ENCODE peak calls at places on chromosomes 4 and X, in seven cellular contexts. U is skeletal muscle cell, D is aorta, F is GM13977, K is AG04450, T is anterior cingulate cortex, L is neural crest cell. E is an unnamed sample.

GRCh38 chr4:1721666-1722550 is 587 bp downstream of the TACC3 start:
- DNase-seq in L (no peak), K (no peak), D (peak), F (peak), T (no peak), U (no peak), E (peak)

GRCh38 chrX:1534321-1535168 is 2.4 kb downstream of the P2RY8 start:
- DNase-seq in L (no peak), D (no peak), T (no peak), U (no peak), K (no peak), F (no peak), E (peak)

GRCh38 chr4:129429566-129430339 is 333.8 kb downstream of the C4orf33 start:
- DNase-seq in K (no peak), D (no peak), T (no peak), F (no peak), U (no peak), L (no peak), E (no peak)

GRCh38 chr4:53962516-53963225 is 101.7 kb downstream of the CHIC2 start:
- DNase-seq in D (no peak), T (no peak), U (peak), K (peak), L (no peak), F (no peak), E (no peak)

GRCh38 chr4:48118081-48118480 is 16.0 kb downstream of the TXK start:
- DNase-seq in K (no peak), U (no peak), T (no peak), L (no peak), F (no peak), D (no peak), E (no peak)

GRCh38 chr4:115844180-115844579 is 730.8 kb upstream of the NDST4 start:
- DNase-seq in K (no peak), U (no peak), L (no peak), T (no peak), D (no peak), F (no peak), E (no peak)

GRCh38 chrX:138058931-138059330 is 493.0 kb downstream of the ZIC3 start:
- DNase-seq in F (no peak), L (no peak), T (no peak), D (no peak), K (no peak), U (no peak), E (no peak)

GRCh38 chrX:74924449-74925209 is 623 bp downstream of the NEXMIF start:
- DNase-seq in F (peak), D (peak), L (peak), T (peak), K (no peak), U (no peak), E (peak)

GRCh38 chr4:25986807-25987206 is 72.8 kb downstream of the SMIM20 start:
- DNase-seq in D (no peak), L (no peak), T (no peak), U (no peak), K (no peak), F (no peak), E (no peak)

GRCh38 chr4:47210828-47211227 is 179.5 kb downstream of the GABRB1 start:
- DNase-seq in L (no peak), F (no peak), T (no peak), D (no peak), K (no peak), U (no peak), E (no peak)

GRCh38 chr4:150769235-150769634 is 187.3 kb downstream of the MAB21L2 start:
- DNase-seq in F (no peak), L (no peak), K (peak), T (no peak), D (no peak), U (peak), E (no peak)

GRCh38 chr4:98905834-98906233 is 23.1 kb downstream of the EIF4E start:
- DNase-seq in K (no peak), L (no peak), D (no peak), F (no peak), T (no peak), U (no peak), E (no peak)

GRCh38 chr4:40506492-40506891 is 123.2 kb downstream of the RBM47 start:
- DNase-seq in F (no peak), K (no peak), U (no peak), D (no peak), L (no peak), T (no peak), E (no peak)

GRCh38 chrX:153970398-153971123 is 1.1 kb downstream of the HCFC1 start:
- DNase-seq in L (peak), F (peak), T (peak), D (peak), U (peak), K (no peak), E (peak)

GRCh38 chrX:133448512-133449076 is 33.3 kb upstream of the GPC4 start:
- DNase-seq in U (peak), L (no peak), T (no peak), D (no peak), F (no peak), K (no peak), E (no peak)

GRCh38 chrX:153209347-153209746 is 30.3 kb downstream of the MAGEA1 start:
- DNase-seq in F (no peak), D (no peak), U (no peak), T (no peak), L (no peak), K (no peak), E (no peak)

GRCh38 chr4:57544811-57545654 is 434.8 kb upstream of the IGFBP7 start:
- DNase-seq in U (no peak), F (no peak), D (no peak), K (no peak), L (no peak), T (no peak), E (no peak)

GRCh38 chr4:3031357-3032064 is 42.8 kb downstream of the HTT-AS start:
- DNase-seq in L (no peak), D (no peak), U (no peak), F (no peak), K (no peak), T (no peak), E (no peak)

GRCh38 chrX:44306336-44306735 is 37.1 kb downstream of the EFHC2 start:
- DNase-seq in T (no peak), K (peak), F (no peak), U (peak), D (no peak), L (no peak), E (no peak)

GRCh38 chr4:89837385-89837995 is 529 bp upstream of the SNCA start:
- DNase-seq in U (no peak), D (no peak), K (no peak), L (peak), F (peak), T (peak), E (peak)

GRCh38 chr4:64330143-64330542 is 79.1 kb downstream of the TECRL start:
- DNase-seq in K (no peak), D (no peak), T (no peak), F (no peak), U (no peak), L (no peak), E (no peak)

GRCh38 chr4:144409525-144409924 is 236.4 kb upstream of the HHIP start:
- DNase-seq in T (no peak), U (no peak), L (no peak), D (no peak), K (no peak), F (no peak), E (no peak)

GRCh38 chrX:152945021-152945979 is 47.4 kb downstream of the ZNF185 start:
- DNase-seq in D (peak), F (no peak), L (no peak), T (no peak), U (no peak), K (no peak), E (no peak)

GRCh38 chr4:57691370-57691769 is 581.2 kb upstream of the IGFBP7 start:
- DNase-seq in U (no peak), K (no peak), F (no peak), L (no peak), D (no peak), T (no peak), E (no peak)

GRCh38 chrX:150202641-150203248 is 160.4 kb upstream of the MAMLD1 start:
- DNase-seq in L (no peak), F (no peak), U (peak), K (no peak), D (no peak), T (no peak), E (no peak)

GRCh38 chr4:102663073-102663472 is 97.7 kb downstream of the MANBA start:
- DNase-seq in K (no peak), F (no peak), L (no peak), T (no peak), D (no peak), U (peak), E (no peak)

GRCh38 chrX:153910446-153910845 is 6.0 kb downstream of the AVPR2 start:
- DNase-seq in L (no peak), K (no peak), T (no peak), U (no peak), F (no peak), D (no peak), E (no peak)

GRCh38 chrX:129534816-129535578 is 5.1 kb upstream of the OCRL start:
- DNase-seq in T (no peak), F (no peak), L (no peak), U (no peak), K (no peak), D (no peak), E (no peak)

GRCh38 chrX:86946569-86946968 is 571.0 kb upstream of the KLHL4 start:
- DNase-seq in U (no peak), D (no peak), T (no peak), K (no peak), L (peak), F (peak), E (peak)

GRCh38 chrX:9619581-9619980 is 146.1 kb downstream of the GPR143 start:
- DNase-seq in D (no peak), T (no peak), K (no peak), L (no peak), U (no peak), F (no peak), E (no peak)

E was measured in GM13976.